ENCODE peak calls at places on chromosomes 11 and 22, in eight cellular contexts. One of them, this sample, is unnamed.

GRCh38 chr11:35593143-35593542 is 25.1 kb upstream of the FJX1 start:
- DNase-seq in brain pericyte: no peak
- DNase-seq in naive thymus-derived CD8-positive, alpha-beta T cell: no peak
- DNase-seq in lower leg skin: no peak
- DNase-seq in CD8-positive, alpha-beta T cell: no peak
- DNase-seq in non-pigmented ciliary epithelial cell: peak
- DNase-seq in activated gamma-delta T cell treated with Interleukin-2 at 50 U/mL for 16 hours: no peak
- DNase-seq in hypothalamus: no peak
- DNase-seq in this sample: no peak

GRCh38 chr22:30470655-30471054 is 1.2 kb downstream of the SEC14L3 start:
- DNase-seq in lower leg skin: no peak
- DNase-seq in brain pericyte: no peak
- DNase-seq in non-pigmented ciliary epithelial cell: no peak
- DNase-seq in hypothalamus: no peak
- DNase-seq in activated gamma-delta T cell treated with Interleukin-2 at 50 U/mL for 16 hours: no peak
- DNase-seq in naive thymus-derived CD8-positive, alpha-beta T cell: no peak
- DNase-seq in CD8-positive, alpha-beta T cell: no peak
- DNase-seq in this sample: no peak

GRCh38 chr11:76660533-76661305 is 9.8 kb downstream of the LRRC32 start:
- DNase-seq in hypothalamus: no peak
- DNase-seq in activated gamma-delta T cell treated with Interleukin-2 at 50 U/mL for 16 hours: no peak
- DNase-seq in brain pericyte: no peak
- DNase-seq in CD8-positive, alpha-beta T cell: no peak
- DNase-seq in naive thymus-derived CD8-positive, alpha-beta T cell: no peak
- DNase-seq in non-pigmented ciliary epithelial cell: no peak
- DNase-seq in lower leg skin: peak
- DNase-seq in this sample: no peak

GRCh38 chr11:36532908-36533601 is 23.0 kb upstream of the TRAF6 start:
- DNase-seq in naive thymus-derived CD8-positive, alpha-beta T cell: no peak
- DNase-seq in hypothalamus: no peak
- DNase-seq in lower leg skin: no peak
- DNase-seq in activated gamma-delta T cell treated with Interleukin-2 at 50 U/mL for 16 hours: no peak
- DNase-seq in CD8-positive, alpha-beta T cell: no peak
- DNase-seq in non-pigmented ciliary epithelial cell: no peak
- DNase-seq in brain pericyte: no peak
- DNase-seq in this sample: no peak

GRCh38 chr11:121514401-121514981 is 61.7 kb upstream of the SORL1-AS1 start:
- DNase-seq in naive thymus-derived CD8-positive, alpha-beta T cell: peak
- DNase-seq in CD8-positive, alpha-beta T cell: no peak
- DNase-seq in activated gamma-delta T cell treated with Interleukin-2 at 50 U/mL for 16 hours: peak
- DNase-seq in hypothalamus: no peak
- DNase-seq in brain pericyte: no peak
- DNase-seq in lower leg skin: no peak
- DNase-seq in non-pigmented ciliary epithelial cell: no peak
- DNase-seq in this sample: no peak

GRCh38 chr11:17498475-17498874 is 21.8 kb upstream of the ABCC8 start:
- DNase-seq in CD8-positive, alpha-beta T cell: no peak
- DNase-seq in hypothalamus: no peak
- DNase-seq in lower leg skin: no peak
- DNase-seq in brain pericyte: no peak
- DNase-seq in non-pigmented ciliary epithelial cell: no peak
- DNase-seq in naive thymus-derived CD8-positive, alpha-beta T cell: no peak
- DNase-seq in activated gamma-delta T cell treated with Interleukin-2 at 50 U/mL for 16 hours: no peak
- DNase-seq in this sample: no peak

GRCh38 chr22:50705219-50705691 is 32.6 kb downstream of the SHANK3 start:
- DNase-seq in brain pericyte: no peak
- DNase-seq in CD8-positive, alpha-beta T cell: no peak
- DNase-seq in activated gamma-delta T cell treated with Interleukin-2 at 50 U/mL for 16 hours: no peak
- DNase-seq in naive thymus-derived CD8-positive, alpha-beta T cell: no peak
- DNase-seq in lower leg skin: no peak
- DNase-seq in hypothalamus: peak
- DNase-seq in non-pigmented ciliary epithelial cell: peak
- DNase-seq in this sample: no peak

GRCh38 chr11:132022718-132023117 is 652.3 kb downstream of the NTM start:
- DNase-seq in non-pigmented ciliary epithelial cell: no peak
- DNase-seq in brain pericyte: no peak
- DNase-seq in lower leg skin: no peak
- DNase-seq in naive thymus-derived CD8-positive, alpha-beta T cell: no peak
- DNase-seq in activated gamma-delta T cell treated with Interleukin-2 at 50 U/mL for 16 hours: no peak
- DNase-seq in CD8-positive, alpha-beta T cell: no peak
- DNase-seq in hypothalamus: no peak
- DNase-seq in this sample: no peak

GRCh38 chr11:726278-726915 is 20.4 kb downstream of the EPS8L2 start:
- DNase-seq in hypothalamus: no peak
- DNase-seq in activated gamma-delta T cell treated with Interleukin-2 at 50 U/mL for 16 hours: peak
- DNase-seq in brain pericyte: no peak
- DNase-seq in CD8-positive, alpha-beta T cell: peak
- DNase-seq in naive thymus-derived CD8-positive, alpha-beta T cell: no peak
- DNase-seq in non-pigmented ciliary epithelial cell: no peak
- DNase-seq in lower leg skin: peak
- DNase-seq in this sample: no peak

GRCh38 chr22:33018232-33018864 is 39.8 kb downstream of the SYN3 start:
- DNase-seq in lower leg skin: peak
- DNase-seq in CD8-positive, alpha-beta T cell: peak
- DNase-seq in hypothalamus: peak
- DNase-seq in activated gamma-delta T cell treated with Interleukin-2 at 50 U/mL for 16 hours: peak
- DNase-seq in naive thymus-derived CD8-positive, alpha-beta T cell: no peak
- DNase-seq in brain pericyte: no peak
- DNase-seq in non-pigmented ciliary epithelial cell: peak
- DNase-seq in this sample: no peak

GRCh38 chr11:111707039-111707690 is 59.0 kb downstream of the PPP2R1B start:
- DNase-seq in CD8-positive, alpha-beta T cell: no peak
- DNase-seq in hypothalamus: no peak
- DNase-seq in brain pericyte: peak
- DNase-seq in non-pigmented ciliary epithelial cell: no peak
- DNase-seq in lower leg skin: no peak
- DNase-seq in activated gamma-delta T cell treated with Interleukin-2 at 50 U/mL for 16 hours: no peak
- DNase-seq in naive thymus-derived CD8-positive, alpha-beta T cell: no peak
- DNase-seq in this sample: no peak

GRCh38 chr11:33994937-33995336 is 56.6 kb upstream of the CAPRIN1 start:
- DNase-seq in non-pigmented ciliary epithelial cell: no peak
- DNase-seq in naive thymus-derived CD8-positive, alpha-beta T cell: no peak
- DNase-seq in brain pericyte: no peak
- DNase-seq in hypothalamus: no peak
- DNase-seq in activated gamma-delta T cell treated with Interleukin-2 at 50 U/mL for 16 hours: no peak
- DNase-seq in CD8-positive, alpha-beta T cell: no peak
- DNase-seq in lower leg skin: no peak
- DNase-seq in this sample: no peak

GRCh38 chr11:1251236-1251770 is 28.4 kb downstream of the MUC5B start:
- DNase-seq in hypothalamus: no peak
- DNase-seq in CD8-positive, alpha-beta T cell: no peak
- DNase-seq in lower leg skin: no peak
- DNase-seq in brain pericyte: no peak
- DNase-seq in non-pigmented ciliary epithelial cell: no peak
- DNase-seq in naive thymus-derived CD8-positive, alpha-beta T cell: no peak
- DNase-seq in activated gamma-delta T cell treated with Interleukin-2 at 50 U/mL for 16 hours: no peak
- DNase-seq in this sample: no peak

GRCh38 chr11:64344721-64345120 is 4.7 kb downstream of the CCDC88B start:
- DNase-seq in non-pigmented ciliary epithelial cell: no peak
- DNase-seq in activated gamma-delta T cell treated with Interleukin-2 at 50 U/mL for 16 hours: no peak
- DNase-seq in hypothalamus: no peak
- DNase-seq in naive thymus-derived CD8-positive, alpha-beta T cell: no peak
- DNase-seq in brain pericyte: no peak
- DNase-seq in lower leg skin: no peak
- DNase-seq in CD8-positive, alpha-beta T cell: no peak
- DNase-seq in this sample: no peak

GRCh38 chr11:109015283-109015682 is 350.4 kb downstream of the DDX10 start:
- DNase-seq in non-pigmented ciliary epithelial cell: peak
- DNase-seq in lower leg skin: no peak
- DNase-seq in naive thymus-derived CD8-positive, alpha-beta T cell: no peak
- DNase-seq in brain pericyte: no peak
- DNase-seq in CD8-positive, alpha-beta T cell: no peak
- DNase-seq in hypothalamus: no peak
- DNase-seq in activated gamma-delta T cell treated with Interleukin-2 at 50 U/mL for 16 hours: no peak
- DNase-seq in this sample: no peak

GRCh38 chr22:46545041-46545796 is 7.8 kb upstream of the CELSR1 start:
- DNase-seq in lower leg skin: no peak
- DNase-seq in naive thymus-derived CD8-positive, alpha-beta T cell: no peak
- DNase-seq in CD8-positive, alpha-beta T cell: no peak
- DNase-seq in activated gamma-delta T cell treated with Interleukin-2 at 50 U/mL for 16 hours: no peak
- DNase-seq in non-pigmented ciliary epithelial cell: no peak
- DNase-seq in brain pericyte: no peak
- DNase-seq in hypothalamus: no peak
- DNase-seq in this sample: no peak

GRCh38 chr11:78349114-78349513 is 68.5 kb downstream of the GAB2 start:
- DNase-seq in activated gamma-delta T cell treated with Interleukin-2 at 50 U/mL for 16 hours: no peak
- DNase-seq in lower leg skin: no peak
- DNase-seq in non-pigmented ciliary epithelial cell: no peak
- DNase-seq in hypothalamus: no peak
- DNase-seq in naive thymus-derived CD8-positive, alpha-beta T cell: no peak
- DNase-seq in CD8-positive, alpha-beta T cell: no peak
- DNase-seq in brain pericyte: no peak
- DNase-seq in this sample: no peak

GRCh38 chr11:110123003-110123402 is 29.8 kb downstream of the ZC3H12C start:
- DNase-seq in non-pigmented ciliary epithelial cell: peak
- DNase-seq in naive thymus-derived CD8-positive, alpha-beta T cell: no peak
- DNase-seq in brain pericyte: no peak
- DNase-seq in CD8-positive, alpha-beta T cell: no peak
- DNase-seq in lower leg skin: no peak
- DNase-seq in activated gamma-delta T cell treated with Interleukin-2 at 50 U/mL for 16 hours: no peak
- DNase-seq in hypothalamus: no peak
- DNase-seq in this sample: no peak

GRCh38 chr11:8873966-8874365 is 37.0 kb upstream of the AKIP1 start:
- DNase-seq in non-pigmented ciliary epithelial cell: no peak
- DNase-seq in lower leg skin: no peak
- DNase-seq in hypothalamus: no peak
- DNase-seq in brain pericyte: no peak
- DNase-seq in CD8-positive, alpha-beta T cell: no peak
- DNase-seq in naive thymus-derived CD8-positive, alpha-beta T cell: no peak
- DNase-seq in activated gamma-delta T cell treated with Interleukin-2 at 50 U/mL for 16 hours: no peak
- DNase-seq in this sample: no peak

GRCh38 chr11:14902650-14903350 is 10.8 kb upstream of the CYP2R1 start:
- DNase-seq in CD8-positive, alpha-beta T cell: no peak
- DNase-seq in brain pericyte: no peak
- DNase-seq in hypothalamus: no peak
- DNase-seq in lower leg skin: no peak
- DNase-seq in naive thymus-derived CD8-positive, alpha-beta T cell: no peak
- DNase-seq in non-pigmented ciliary epithelial cell: no peak
- DNase-seq in activated gamma-delta T cell treated with Interleukin-2 at 50 U/mL for 16 hours: no peak
- DNase-seq in this sample: no peak

GRCh38 chr11:46129133-46129532 is 7.9 kb upstream of the PHF21A start:
- DNase-seq in hypothalamus: no peak
- DNase-seq in naive thymus-derived CD8-positive, alpha-beta T cell: no peak
- DNase-seq in non-pigmented ciliary epithelial cell: no peak
- DNase-seq in lower leg skin: no peak
- DNase-seq in brain pericyte: no peak
- DNase-seq in activated gamma-delta T cell treated with Interleukin-2 at 50 U/mL for 16 hours: no peak
- DNase-seq in CD8-positive, alpha-beta T cell: no peak
- DNase-seq in this sample: no peak

GRCh38 chr11:36146437-36146836 is 142.8 kb downstream of the COMMD9 start:
- DNase-seq in CD8-positive, alpha-beta T cell: no peak
- DNase-seq in non-pigmented ciliary epithelial cell: no peak
- DNase-seq in activated gamma-delta T cell treated with Interleukin-2 at 50 U/mL for 16 hours: no peak
- DNase-seq in naive thymus-derived CD8-positive, alpha-beta T cell: no peak
- DNase-seq in lower leg skin: no peak
- DNase-seq in hypothalamus: no peak
- DNase-seq in brain pericyte: no peak
- DNase-seq in this sample: no peak

GRCh38 chr11:124867700-124868099 is 2.5 kb downstream of the ROBO3 start:
- DNase-seq in hypothalamus: peak
- DNase-seq in lower leg skin: peak
- DNase-seq in naive thymus-derived CD8-positive, alpha-beta T cell: no peak
- DNase-seq in non-pigmented ciliary epithelial cell: no peak
- DNase-seq in brain pericyte: no peak
- DNase-seq in activated gamma-delta T cell treated with Interleukin-2 at 50 U/mL for 16 hours: no peak
- DNase-seq in CD8-positive, alpha-beta T cell: no peak
- DNase-seq in this sample: no peak

GRCh38 chr22:42646569-42647525 is 2.3 kb downstream of the CYB5R3 start:
- DNase-seq in activated gamma-delta T cell treated with Interleukin-2 at 50 U/mL for 16 hours: no peak
- DNase-seq in CD8-positive, alpha-beta T cell: no peak
- DNase-seq in non-pigmented ciliary epithelial cell: no peak
- DNase-seq in lower leg skin: peak
- DNase-seq in hypothalamus: no peak
- DNase-seq in naive thymus-derived CD8-positive, alpha-beta T cell: no peak
- DNase-seq in brain pericyte: no peak
- DNase-seq in this sample: no peak

GRCh38 chr11:130528301-130528651 is 79.8 kb downstream of the ADAMTS15 start:
- DNase-seq in hypothalamus: no peak
- DNase-seq in activated gamma-delta T cell treated with Interleukin-2 at 50 U/mL for 16 hours: no peak
- DNase-seq in naive thymus-derived CD8-positive, alpha-beta T cell: no peak
- DNase-seq in CD8-positive, alpha-beta T cell: no peak
- DNase-seq in lower leg skin: no peak
- DNase-seq in non-pigmented ciliary epithelial cell: no peak
- DNase-seq in brain pericyte: no peak
- DNase-seq in this sample: no peak

GRCh38 chr11:118338637-118339061 is 3.9 kb downstream of the CD3D start:
- DNase-seq in brain pericyte: no peak
- DNase-seq in non-pigmented ciliary epithelial cell: no peak
- DNase-seq in hypothalamus: no peak
- DNase-seq in naive thymus-derived CD8-positive, alpha-beta T cell: peak
- DNase-seq in activated gamma-delta T cell treated with Interleukin-2 at 50 U/mL for 16 hours: peak
- DNase-seq in lower leg skin: no peak
- DNase-seq in CD8-positive, alpha-beta T cell: peak
- DNase-seq in this sample: no peak

GRCh38 chr11:64739871-64740270 is 4.1 kb downstream of the RASGRP2 start:
- DNase-seq in lower leg skin: no peak
- DNase-seq in activated gamma-delta T cell treated with Interleukin-2 at 50 U/mL for 16 hours: no peak
- DNase-seq in CD8-positive, alpha-beta T cell: no peak
- DNase-seq in hypothalamus: no peak
- DNase-seq in naive thymus-derived CD8-positive, alpha-beta T cell: no peak
- DNase-seq in non-pigmented ciliary epithelial cell: no peak
- DNase-seq in brain pericyte: no peak
- DNase-seq in this sample: no peak

GRCh38 chr22:17754233-17754925 is 19.9 kb downstream of the BID start:
- DNase-seq in naive thymus-derived CD8-positive, alpha-beta T cell: peak
- DNase-seq in brain pericyte: no peak
- DNase-seq in activated gamma-delta T cell treated with Interleukin-2 at 50 U/mL for 16 hours: no peak
- DNase-seq in hypothalamus: no peak
- DNase-seq in lower leg skin: no peak
- DNase-seq in non-pigmented ciliary epithelial cell: no peak
- DNase-seq in CD8-positive, alpha-beta T cell: no peak
- DNase-seq in this sample: no peak

GRCh38 chr11:83816572-83817187 is 530.5 kb upstream of the CCDC90B start:
- DNase-seq in CD8-positive, alpha-beta T cell: no peak
- DNase-seq in lower leg skin: no peak
- DNase-seq in activated gamma-delta T cell treated with Interleukin-2 at 50 U/mL for 16 hours: no peak
- DNase-seq in hypothalamus: no peak
- DNase-seq in brain pericyte: no peak
- DNase-seq in naive thymus-derived CD8-positive, alpha-beta T cell: no peak
- DNase-seq in non-pigmented ciliary epithelial cell: no peak
- DNase-seq in this sample: no peak

GRCh38 chr11:7538023-7538422 is 24.2 kb downstream of the PPFIBP2 start:
- DNase-seq in lower leg skin: peak
- DNase-seq in non-pigmented ciliary epithelial cell: no peak
- DNase-seq in activated gamma-delta T cell treated with Interleukin-2 at 50 U/mL for 16 hours: no peak
- DNase-seq in hypothalamus: no peak
- DNase-seq in naive thymus-derived CD8-positive, alpha-beta T cell: no peak
- DNase-seq in brain pericyte: no peak
- DNase-seq in CD8-positive, alpha-beta T cell: no peak
- DNase-seq in this sample: no peak

GRCh38 chr22:20578707-20579106 is 71.3 kb downstream of the MED15 start:
- DNase-seq in CD8-positive, alpha-beta T cell: no peak
- DNase-seq in lower leg skin: no peak
- DNase-seq in naive thymus-derived CD8-positive, alpha-beta T cell: no peak
- DNase-seq in brain pericyte: no peak
- DNase-seq in non-pigmented ciliary epithelial cell: no peak
- DNase-seq in hypothalamus: no peak
- DNase-seq in activated gamma-delta T cell treated with Interleukin-2 at 50 U/mL for 16 hours: no peak
- DNase-seq in this sample: no peak

GRCh38 chr11:66976048-66976467 is 954 bp downstream of the C11orf86 start:
- DNase-seq in non-pigmented ciliary epithelial cell: no peak
- DNase-seq in activated gamma-delta T cell treated with Interleukin-2 at 50 U/mL for 16 hours: no peak
- DNase-seq in naive thymus-derived CD8-positive, alpha-beta T cell: no peak
- DNase-seq in CD8-positive, alpha-beta T cell: no peak
- DNase-seq in hypothalamus: no peak
- DNase-seq in brain pericyte: no peak
- DNase-seq in lower leg skin: no peak
- DNase-seq in this sample: no peak

GRCh38 chr11:124075841-124076571 is 34.9 kb upstream of the OR10G7 start:
- DNase-seq in non-pigmented ciliary epithelial cell: no peak
- DNase-seq in CD8-positive, alpha-beta T cell: no peak
- DNase-seq in lower leg skin: no peak
- DNase-seq in hypothalamus: peak
- DNase-seq in activated gamma-delta T cell treated with Interleukin-2 at 50 U/mL for 16 hours: no peak
- DNase-seq in naive thymus-derived CD8-positive, alpha-beta T cell: no peak
- DNase-seq in brain pericyte: no peak
- DNase-seq in this sample: no peak

GRCh38 chr11:77410076-77410827 is 63.6 kb downstream of the PAK1 start:
- DNase-seq in CD8-positive, alpha-beta T cell: no peak
- DNase-seq in lower leg skin: no peak
- DNase-seq in hypothalamus: no peak
- DNase-seq in activated gamma-delta T cell treated with Interleukin-2 at 50 U/mL for 16 hours: no peak
- DNase-seq in brain pericyte: no peak
- DNase-seq in non-pigmented ciliary epithelial cell: no peak
- DNase-seq in naive thymus-derived CD8-positive, alpha-beta T cell: no peak
- DNase-seq in this sample: no peak